ENCODE peak calls at places on chromosomes 12 and 14, in six cellular contexts. One of them, this sample, is unnamed.

GRCh38 chr12:93456077-93456476 is 11.2 kb upstream of the MRPL42 start:
- DNase-seq in mesenchymal stem cell: no peak
- DNase-seq in H1: no peak
- DNase-seq in neuronal stem cell: no peak
- DNase-seq in trophoblast cell: no peak
- DNase-seq in IMR-90: no peak
- DNase-seq in this sample: no peak

GRCh38 chr12:133231001-133231400 is 4.7 kb downstream of the ANHX start:
- DNase-seq in mesenchymal stem cell: no peak
- DNase-seq in IMR-90: no peak
- DNase-seq in trophoblast cell: no peak
- DNase-seq in neuronal stem cell: no peak
- DNase-seq in H1: no peak
- DNase-seq in this sample: no peak

GRCh38 chr14:22973217-22974032 is 8.9 kb downstream of the AJUBA start:
- DNase-seq in mesenchymal stem cell: peak; percentile 80
- DNase-seq in neuronal stem cell: peak; percentile 49
- DNase-seq in trophoblast cell: peak; percentile 85
- DNase-seq in H1: peak; percentile 66
- DNase-seq in IMR-90: peak; percentile 70
- DNase-seq in this sample: peak; percentile 56

GRCh38 chr14:68951051-68951797 is 27.9 kb downstream of the ACTN1 start:
- DNase-seq in mesenchymal stem cell: peak; percentile 99
- DNase-seq in IMR-90: peak; percentile 96
- DNase-seq in trophoblast cell: peak; percentile 94
- DNase-seq in neuronal stem cell: no peak
- DNase-seq in H1: no peak
- DNase-seq in this sample: no peak

GRCh38 chr12:58530421-58531067 is 389.8 kb downstream of the LRIG3 start:
- DNase-seq in neuronal stem cell: no peak
- DNase-seq in IMR-90: peak; percentile 92
- DNase-seq in mesenchymal stem cell: peak; percentile 86
- DNase-seq in H1: no peak
- DNase-seq in trophoblast cell: no peak
- DNase-seq in this sample: no peak

GRCh38 chr12:93126069-93126474 is 197.0 kb upstream of the EEA1 start:
- DNase-seq in mesenchymal stem cell: no peak
- DNase-seq in trophoblast cell: no peak
- DNase-seq in IMR-90: no peak
- DNase-seq in H1: no peak
- DNase-seq in neuronal stem cell: no peak
- DNase-seq in this sample: no peak

GRCh38 chr14:33810308-33810707 is 140.6 kb downstream of the EGLN3 start:
- DNase-seq in H1: no peak
- DNase-seq in mesenchymal stem cell: peak; percentile 12
- DNase-seq in IMR-90: no peak
- DNase-seq in neuronal stem cell: no peak
- DNase-seq in trophoblast cell: no peak
- DNase-seq in this sample: no peak

GRCh38 chr12:20248646-20249045 is 119.7 kb upstream of the PDE3A start:
- DNase-seq in neuronal stem cell: no peak
- DNase-seq in trophoblast cell: no peak
- DNase-seq in mesenchymal stem cell: no peak
- DNase-seq in H1: no peak
- DNase-seq in IMR-90: no peak
- DNase-seq in this sample: no peak

GRCh38 chr12:96230646-96231045 is 36.5 kb downstream of the ELK3 start:
- DNase-seq in IMR-90: no peak
- DNase-seq in neuronal stem cell: no peak
- DNase-seq in H1: no peak
- DNase-seq in mesenchymal stem cell: no peak
- DNase-seq in trophoblast cell: no peak
- DNase-seq in this sample: no peak

GRCh38 chr12:28456934-28457710 is 266.9 kb downstream of the CCDC91 start:
- DNase-seq in trophoblast cell: no peak
- DNase-seq in H1: no peak
- DNase-seq in mesenchymal stem cell: no peak
- DNase-seq in IMR-90: no peak
- DNase-seq in neuronal stem cell: no peak
- DNase-seq in this sample: no peak

DNA sequence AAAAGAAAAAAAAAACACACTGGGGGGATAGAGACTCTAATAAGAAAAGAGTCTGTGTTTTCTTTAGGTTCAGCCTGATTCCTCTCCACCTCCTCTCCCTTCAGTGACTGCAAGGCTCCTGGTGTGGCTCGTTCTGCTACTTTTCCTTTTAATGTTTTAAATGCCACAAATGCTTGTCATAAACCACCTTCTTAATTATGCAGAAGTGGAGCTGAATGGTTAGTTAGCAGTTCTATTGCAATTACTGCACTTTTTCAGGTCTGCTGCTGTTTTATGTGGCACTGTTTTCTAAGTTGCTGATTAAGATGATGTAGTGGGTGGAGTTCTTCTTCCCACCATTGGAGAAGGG is 878.1 kb downstream of the DIO2 start:
- DNase-seq in IMR-90: no peak
- DNase-seq in mesenchymal stem cell: no peak
- DNase-seq in trophoblast cell: peak; percentile 51
- DNase-seq in neuronal stem cell: no peak
- DNase-seq in H1: no peak
- DNase-seq in this sample: no peak
- H3K14ac ChIP-seq in IMR-90: no peak overlapping the region
- H3K14ac ChIP-seq in mesenchymal stem cell: no peak overlapping the region
- H3K14ac ChIP-seq in trophoblast cell: no peak overlapping the region
- H3K14ac ChIP-seq in neuronal stem cell: no peak overlapping the region
- H3K14ac ChIP-seq in H1: no peak overlapping the region
- H3K14ac ChIP-seq in this sample: no peak overlapping the region

GRCh38 chr12:52300796-52301691 is 9.7 kb upstream of the KRT81 start:
- DNase-seq in H1: no peak
- DNase-seq in neuronal stem cell: no peak
- DNase-seq in mesenchymal stem cell: peak; percentile 11
- DNase-seq in IMR-90: peak; percentile 8
- DNase-seq in trophoblast cell: peak; percentile 42
- DNase-seq in this sample: peak; percentile 64

GRCh38 chr12:52307836-52308806 is 13.1 kb downstream of the KRT83 start:
- DNase-seq in IMR-90: peak; percentile 11
- DNase-seq in trophoblast cell: peak; percentile 66
- DNase-seq in H1: peak; percentile 83
- DNase-seq in mesenchymal stem cell: peak; percentile 45
- DNase-seq in neuronal stem cell: peak; percentile 64
- DNase-seq in this sample: peak; percentile 84

GRCh38 chr12:52308807-52309425 is 12.3 kb downstream of the KRT83 start:
- DNase-seq in trophoblast cell: peak; percentile 37
- DNase-seq in IMR-90: no peak
- DNase-seq in H1: no peak
- DNase-seq in neuronal stem cell: no peak
- DNase-seq in mesenchymal stem cell: no peak
- DNase-seq in this sample: no peak

GRCh38 chr12:52310622-52311281 is 10.4 kb downstream of the KRT83 start:
- DNase-seq in mesenchymal stem cell: peak; percentile 48
- DNase-seq in H1: no peak
- DNase-seq in IMR-90: peak; percentile 34
- DNase-seq in neuronal stem cell: no peak
- DNase-seq in trophoblast cell: peak; percentile 61
- DNase-seq in this sample: no peak

DNA sequence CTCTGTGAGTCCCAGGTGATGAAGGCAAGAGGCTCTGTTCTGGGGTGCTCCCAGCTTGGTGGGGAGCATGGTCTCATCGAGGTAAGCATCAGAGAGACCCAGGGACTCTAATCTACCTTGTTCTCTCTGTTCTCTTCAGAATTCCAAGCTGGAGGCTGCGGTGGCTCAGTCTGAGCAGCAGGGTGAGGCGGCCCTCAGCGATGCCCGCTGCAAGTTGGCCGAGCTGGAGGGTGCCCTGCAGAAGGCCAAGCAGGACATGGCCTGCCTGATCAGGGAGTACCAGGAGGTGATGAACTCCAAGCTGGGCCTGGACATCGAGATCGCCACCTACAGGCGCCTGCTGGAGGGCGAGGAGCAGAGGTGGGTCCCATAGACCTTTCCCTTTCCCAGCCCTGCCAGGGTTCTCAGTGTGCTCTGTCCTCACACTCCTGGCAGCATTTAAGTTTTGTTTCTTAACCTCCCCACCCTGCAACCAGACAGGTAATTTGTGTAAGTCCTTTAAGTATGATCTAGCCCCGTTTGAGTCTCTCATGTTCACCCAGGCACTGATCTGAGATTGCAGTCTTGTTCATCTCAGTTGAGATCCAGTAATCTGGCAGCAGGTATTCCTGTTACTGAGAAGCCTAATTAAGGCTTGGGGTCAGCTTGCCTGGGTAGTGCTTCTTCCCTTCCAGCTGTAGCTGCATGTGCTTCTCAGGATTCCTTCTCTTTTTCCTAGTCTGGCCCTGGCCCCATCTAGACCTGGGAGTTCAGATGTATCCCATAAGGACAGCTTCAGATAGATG is 14.8 kb upstream of the KRT81 start:
- DNase-seq in trophoblast cell: peak; percentile 15
- DNase-seq in mesenchymal stem cell: no peak
- DNase-seq in IMR-90: no peak
- DNase-seq in H1: no peak
- DNase-seq in neuronal stem cell: no peak
- DNase-seq in this sample: no peak
- H2BK120ac ChIP-seq in trophoblast cell: no peak overlapping the region
- H2BK120ac ChIP-seq in mesenchymal stem cell: no peak overlapping the region
- H2BK120ac ChIP-seq in IMR-90: no peak overlapping the region
- H2BK120ac ChIP-seq in H1: no peak overlapping the region
- H2BK120ac ChIP-seq in neuronal stem cell: no peak overlapping the region
- H2BK120ac ChIP-seq in this sample: no peak overlapping the region

GRCh38 chr12:31947971-31948370 is 11.2 kb upstream of the RESF1 start:
- DNase-seq in trophoblast cell: peak; percentile 67
- DNase-seq in mesenchymal stem cell: no peak
- DNase-seq in H1: no peak
- DNase-seq in neuronal stem cell: no peak
- DNase-seq in IMR-90: no peak
- DNase-seq in this sample: no peak

GRCh38 chr12:31951939-31952338 is 7.3 kb upstream of the RESF1 start:
- DNase-seq in neuronal stem cell: no peak
- DNase-seq in trophoblast cell: no peak
- DNase-seq in H1: no peak
- DNase-seq in IMR-90: no peak
- DNase-seq in mesenchymal stem cell: no peak
- DNase-seq in this sample: no peak

GRCh38 chr12:31950492-31950891 is 8.7 kb upstream of the RESF1 start:
- DNase-seq in neuronal stem cell: no peak
- DNase-seq in trophoblast cell: no peak
- DNase-seq in mesenchymal stem cell: no peak
- DNase-seq in H1: no peak
- DNase-seq in IMR-90: no peak
- DNase-seq in this sample: no peak

GRCh38 chr12:31951008-31951407 is 8.2 kb upstream of the RESF1 start:
- DNase-seq in IMR-90: no peak
- DNase-seq in H1: no peak
- DNase-seq in trophoblast cell: no peak
- DNase-seq in mesenchymal stem cell: no peak
- DNase-seq in neuronal stem cell: no peak
- DNase-seq in this sample: no peak

DNA sequence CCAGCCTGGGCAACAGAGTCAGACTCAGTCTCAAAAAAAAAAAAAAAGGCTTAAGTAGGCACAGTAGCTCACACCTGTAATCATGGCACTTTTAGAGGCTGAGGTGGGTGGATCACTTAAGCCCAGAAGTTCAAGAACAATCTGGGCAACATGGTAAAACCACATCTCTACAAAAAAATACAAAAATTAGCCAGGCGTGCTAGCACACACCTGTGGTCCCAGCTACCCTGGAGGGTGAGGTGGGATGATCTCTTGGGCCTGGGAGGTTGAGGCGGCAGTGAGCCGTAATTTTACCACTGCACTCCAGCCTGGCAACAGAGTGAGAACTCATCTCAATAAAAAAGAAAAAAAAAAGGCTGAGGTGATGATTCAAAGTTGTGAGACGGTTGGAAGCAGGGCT is 9.1 kb upstream of the RESF1 start:
- DNase-seq in trophoblast cell: no peak
- DNase-seq in neuronal stem cell: no peak
- DNase-seq in H1: no peak
- DNase-seq in mesenchymal stem cell: no peak
- DNase-seq in IMR-90: no peak
- DNase-seq in this sample: no peak
- H3K14ac ChIP-seq in trophoblast cell: no peak overlapping the region
- H3K14ac ChIP-seq in neuronal stem cell: no peak overlapping the region
- H3K14ac ChIP-seq in H1: no peak overlapping the region
- H3K14ac ChIP-seq in mesenchymal stem cell: no peak overlapping the region
- H3K14ac ChIP-seq in IMR-90: no peak overlapping the region
- H3K14ac ChIP-seq in this sample: no peak overlapping the region

GRCh38 chr14:54489318-54489683 is 521 bp upstream of the GMFB start:
- DNase-seq in IMR-90: no peak
- DNase-seq in trophoblast cell: no peak
- DNase-seq in neuronal stem cell: no peak
- DNase-seq in H1: no peak
- DNase-seq in mesenchymal stem cell: no peak
- DNase-seq in this sample: no peak

GRCh38 chr14:54489731-54490447 is 1.1 kb upstream of the GMFB start:
- DNase-seq in neuronal stem cell: no peak
- DNase-seq in IMR-90: no peak
- DNase-seq in mesenchymal stem cell: no peak
- DNase-seq in H1: no peak
- DNase-seq in trophoblast cell: peak; percentile 61
- DNase-seq in this sample: no peak

GRCh38 chr14:54487771-54488170 is 1.0 kb downstream of the GMFB start:
- DNase-seq in IMR-90: peak; percentile 53
- DNase-seq in neuronal stem cell: no peak
- DNase-seq in mesenchymal stem cell: peak; percentile 68
- DNase-seq in H1: no peak
- DNase-seq in trophoblast cell: peak; percentile 83
- DNase-seq in this sample: no peak

GRCh38 chr14:54488318-54488645 is 498 bp downstream of the GMFB start:
- DNase-seq in IMR-90: no peak
- DNase-seq in trophoblast cell: no peak
- DNase-seq in neuronal stem cell: no peak
- DNase-seq in mesenchymal stem cell: no peak
- DNase-seq in H1: no peak
- DNase-seq in this sample: no peak

GRCh38 chr14:54488646-54489317 is at the start of gene GMFB:
- DNase-seq in trophoblast cell: peak; percentile 96
- DNase-seq in IMR-90: peak; percentile 91
- DNase-seq in neuronal stem cell: peak; percentile 84
- DNase-seq in H1: peak; percentile 84
- DNase-seq in mesenchymal stem cell: peak; percentile 93
- DNase-seq in this sample: peak; percentile 90
- H2BK120ac ChIP-seq in trophoblast cell: peak within 1 kb of the TSS; percentile 97
- H2BK120ac ChIP-seq in IMR-90: peak within 1 kb of the TSS; percentile 86
- H2BK120ac ChIP-seq in neuronal stem cell: no peak within 1 kb of the TSS
- H2BK120ac ChIP-seq in H1: peak within 1 kb of the TSS; percentile 85
- H2BK120ac ChIP-seq in mesenchymal stem cell: peak within 1 kb of the TSS; percentile 92
- H2BK120ac ChIP-seq in this sample: no peak within 1 kb of the TSS

DNA sequence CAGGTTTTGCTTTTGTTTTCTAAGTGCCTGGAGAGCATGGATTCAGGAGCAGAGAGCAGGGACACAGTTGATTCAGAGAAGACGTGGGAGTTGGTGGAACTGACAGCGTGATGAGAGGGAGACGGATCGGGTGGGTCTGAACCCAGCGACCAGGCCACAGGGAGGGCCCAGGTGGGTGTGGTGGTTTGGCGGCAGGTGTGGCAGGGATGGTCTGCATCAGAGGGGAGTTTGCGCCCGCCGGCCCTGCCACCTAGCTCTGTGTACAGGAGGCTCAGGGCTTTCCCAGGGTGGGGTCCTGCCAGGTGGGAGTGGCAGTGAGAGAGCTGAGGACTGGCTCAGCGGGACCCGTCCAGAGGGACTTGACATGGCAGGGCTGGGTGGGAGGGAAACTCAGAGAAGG is 33.3 kb upstream of the DIO3 start:
- DNase-seq in mesenchymal stem cell: no peak
- DNase-seq in H1: no peak
- DNase-seq in trophoblast cell: no peak
- DNase-seq in neuronal stem cell: no peak
- DNase-seq in IMR-90: no peak
- DNase-seq in this sample: no peak
- H3K14ac ChIP-seq in mesenchymal stem cell: no peak overlapping the region
- H3K14ac ChIP-seq in H1: no peak overlapping the region
- H3K14ac ChIP-seq in trophoblast cell: no peak overlapping the region
- H3K14ac ChIP-seq in neuronal stem cell: no peak overlapping the region
- H3K14ac ChIP-seq in IMR-90: no peak overlapping the region
- H3K14ac ChIP-seq in this sample: no peak overlapping the region

This sample was measured in H9.